ENCODE peak calls at places on chromosomes 1 and 21, in six cellular contexts. E is uterus, N is neural progenitor cell, Z is aorta, Q is H7, B is GM06990. K is an unnamed sample.

GRCh38 chr1:47444578-47445465 is 7.0 kb downstream of the FOXD2 start:
- DNase-seq in E (no peak), N (peak; percentile 77), Z (peak; percentile 82), Q (peak; percentile 82), B (no peak), K (peak; percentile 22)

GRCh38 chr1:71088645-71089287 is 7.9 kb upstream of the ZRANB2 start:
- DNase-seq in E (no peak), N (no peak), Z (no peak), Q (no peak), B (no peak), K (no peak)

GRCh38 chr1:84428220-84428619 is 29.9 kb downstream of the DNASE2B start:
- DNase-seq in E (no peak), N (peak; percentile 7), Z (no peak), Q (no peak), B (no peak), K (no peak)

GRCh38 chr1:159854101-159854692 is 8.3 kb downstream of the VSIG8 start:
- DNase-seq in E (peak; percentile 71), N (peak; percentile 73), Z (peak; percentile 90), Q (peak; percentile 88), B (no peak), K (peak; percentile 51)

GRCh38 chr1:42139444-42139843 is 13.8 kb upstream of the GUCA2B start:
- DNase-seq in E (no peak), N (no peak), Z (no peak), Q (no peak), B (no peak), K (no peak)

GRCh38 chr1:23838401-23838866 is 13.2 kb upstream of the HMGCL start:
- DNase-seq in E (peak; percentile 53), N (peak; percentile 59), Z (peak; percentile 91), Q (peak; percentile 86), B (peak; percentile 69), K (peak; percentile 61)

GRCh38 chr1:160629286-160630210 is 17.3 kb downstream of the SLAMF1 start:
- DNase-seq in E (no peak), N (no peak), Z (no peak), Q (no peak), B (no peak), K (no peak)

GRCh38 chr1:3377166-3377565 is 77.3 kb upstream of the ARHGEF16 start:
- DNase-seq in E (no peak), N (no peak), Z (no peak), Q (no peak), B (no peak), K (no peak)

GRCh38 chr1:160911441-160911840 is 26.5 kb upstream of the ITLN1 start:
- DNase-seq in E (no peak), N (no peak), Z (no peak), Q (no peak), B (no peak), K (no peak)

GRCh38 chr1:108503062-108503740 is 53.1 kb downstream of the NBPF6 start:
- DNase-seq in E (no peak), N (peak; percentile 12), Z (no peak), Q (no peak), B (no peak), K (no peak)

DNA sequence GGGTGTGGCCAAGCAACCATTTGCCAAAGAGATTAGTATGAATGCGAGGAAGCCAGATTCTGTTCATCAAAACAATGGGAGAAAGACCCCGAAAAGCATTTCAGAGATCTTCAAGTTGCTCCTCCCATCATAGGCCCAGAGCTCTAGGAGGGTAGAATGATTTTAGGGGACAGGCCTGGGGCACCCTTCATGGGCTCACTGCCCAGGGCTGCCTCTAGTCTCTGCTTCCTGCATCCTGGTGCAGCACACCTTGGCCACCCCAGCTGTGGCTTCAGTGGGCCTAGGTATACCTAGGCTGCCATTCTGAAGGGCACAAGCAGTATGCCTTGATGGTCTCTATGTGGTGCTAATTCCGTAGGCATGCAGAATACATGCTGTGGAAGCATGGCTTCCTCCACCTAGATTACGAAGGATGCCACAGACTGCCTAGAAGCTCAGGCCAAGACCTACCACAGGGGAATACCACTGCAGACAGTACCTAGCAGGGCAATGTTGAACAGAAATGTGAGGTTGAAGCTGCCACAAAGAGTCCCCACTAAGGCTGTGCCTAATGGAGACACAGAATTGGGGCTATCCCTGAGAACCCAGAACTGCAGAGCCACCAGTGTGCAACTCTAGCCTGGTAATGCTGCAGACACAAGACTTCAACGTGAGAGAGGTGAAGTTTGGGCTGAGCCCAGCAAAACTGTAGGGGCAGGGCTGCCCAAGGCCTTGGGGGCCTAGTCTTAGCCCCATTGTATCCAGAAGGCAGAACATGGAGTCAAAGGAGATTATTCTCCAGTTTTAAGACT is 158.8 kb downstream of the CLIC6 start:
- DNase-seq in E (no peak), N (no peak), Z (no peak), Q (no peak), B (no peak), K (no peak)
- H3K36me3 ChIP-seq in E (no peaks in the 10 kb centered on the region), N (no peaks in the 10 kb centered on the region), Z (no peaks in the 10 kb centered on the region), Q (no peaks in the 10 kb centered on the region), B (no peaks in the 10 kb centered on the region), K (no peaks in the 10 kb centered on the region)

GRCh38 chr1:169387383-169387782 is 19.4 kb downstream of the BLZF1 start:
- DNase-seq in E (no peak), N (no peak), Z (no peak), Q (no peak), B (no peak), K (no peak)

GRCh38 chr1:169381162-169381561 is 13.2 kb downstream of the BLZF1 start:
- DNase-seq in E (no peak), N (no peak), Z (no peak), Q (no peak), B (no peak), K (no peak)

GRCh38 chr1:169383449-169383848 is 15.5 kb downstream of the BLZF1 start:
- DNase-seq in E (no peak), N (no peak), Z (no peak), Q (no peak), B (no peak), K (no peak)
- H3K36me3 ChIP-seq in E (no peaks in the 10 kb centered on the region), N (peaks cover 4% of the 10 kb centered on the region), Z (peaks cover 4% of the 10 kb centered on the region), Q (no peaks in the 10 kb centered on the region), B (peaks cover 3% of the 10 kb centered on the region), K (no peaks in the 10 kb centered on the region)

GRCh38 chr1:15722411-15722810 is 13.6 kb upstream of the SLC25A34 start:
- DNase-seq in E (no peak), N (no peak), Z (no peak), Q (no peak), B (no peak), K (peak; percentile 22)

GRCh38 chr1:15719721-15720120 is 16.3 kb upstream of the SLC25A34 start:
- DNase-seq in E (no peak), N (no peak), Z (no peak), Q (peak; percentile 47), B (no peak), K (peak; percentile 62)

GRCh38 chr1:15718199-15718601 is 17.9 kb upstream of the SLC25A34 start:
- DNase-seq in E (no peak), N (no peak), Z (peak; percentile 36), Q (no peak), B (no peak), K (no peak)

GRCh38 chr1:15722836-15723542 is 13.1 kb upstream of the SLC25A34 start:
- DNase-seq in E (no peak), N (no peak), Z (peak; percentile 35), Q (no peak), B (no peak), K (peak; percentile 7)

DNA sequence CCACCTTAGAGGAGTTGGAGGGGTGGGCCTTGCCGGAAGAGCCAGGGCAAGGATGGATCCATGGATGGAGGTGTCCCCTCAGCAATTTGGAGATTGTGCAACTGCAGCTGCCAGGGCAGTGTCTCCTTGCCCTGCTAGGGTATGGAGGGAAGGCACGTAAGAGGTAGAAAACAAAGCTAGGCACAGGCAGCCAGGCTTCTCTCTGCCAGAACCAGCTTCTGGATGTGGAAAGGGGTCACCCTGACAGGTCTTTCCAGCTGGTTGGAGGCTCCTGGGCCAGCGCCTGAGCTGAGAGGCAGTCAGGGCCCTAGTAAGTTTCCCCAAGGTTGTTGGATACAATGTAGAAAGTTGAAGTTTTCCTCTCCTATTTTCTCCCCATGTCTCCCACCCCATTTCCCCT is 15.2 kb upstream of the SLC25A34 start:
- DNase-seq in E (no peak), N (no peak), Z (no peak), Q (no peak), B (no peak), K (no peak)
- H3K36me3 ChIP-seq in E (no peaks in the 10 kb centered on the region), N (no peaks in the 10 kb centered on the region), Z (no peaks in the 10 kb centered on the region), Q (peaks cover 23% of the 10 kb centered on the region), B (peaks cover 58% of the 10 kb centered on the region), K (peaks cover 67% of the 10 kb centered on the region)

DNA sequence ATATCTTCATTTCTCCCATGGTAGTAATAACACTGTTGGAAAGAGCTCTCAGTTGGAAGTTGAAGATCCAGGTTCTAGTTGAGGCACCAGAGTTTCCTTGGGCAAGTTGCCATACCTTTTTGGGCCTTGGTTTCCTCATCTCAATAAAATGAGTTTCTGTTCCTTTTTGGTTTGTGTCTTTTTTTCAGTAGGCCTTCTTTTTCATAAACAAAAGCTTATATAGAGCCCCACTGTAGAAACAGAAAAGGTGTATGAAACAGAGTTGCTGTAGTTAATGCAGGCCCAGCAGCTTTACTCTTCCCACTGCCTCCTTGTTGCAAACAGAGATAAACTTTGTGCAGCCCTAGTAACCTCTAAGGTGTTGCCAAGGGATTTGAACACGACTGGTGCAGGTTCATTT is 41.7 kb downstream of the WNT4 start:
- DNase-seq in E (no peak), N (no peak), Z (no peak), Q (no peak), B (no peak), K (no peak)
- H3K36me3 ChIP-seq in E (no peaks in the 10 kb centered on the region), N (no peaks in the 10 kb centered on the region), Z (peaks cover 4% of the 10 kb centered on the region), Q (peaks cover 3% of the 10 kb centered on the region), B (peaks cover 15% of the 10 kb centered on the region), K (peaks cover 30% of the 10 kb centered on the region)

GRCh38 chr1:93611656-93612055 is 70.0 kb downstream of the BCAR3 start:
- DNase-seq in E (no peak), N (no peak), Z (no peak), Q (no peak), B (no peak), K (no peak)
- H3K36me3 ChIP-seq in E (no peaks in the 10 kb centered on the region), N (no peaks in the 10 kb centered on the region), Z (no peaks in the 10 kb centered on the region), Q (no peaks in the 10 kb centered on the region), B (no peaks in the 10 kb centered on the region), K (no peaks in the 10 kb centered on the region)

GRCh38 chr21:43689556-43690337 is 29.2 kb upstream of the PDXK start:
- DNase-seq in E (no peak), N (no peak), Z (peak; percentile 54), Q (peak; percentile 33), B (no peak), K (no peak)
- H3K36me3 ChIP-seq in E (no peaks in the 10 kb centered on the region), N (no peaks in the 10 kb centered on the region), Z (peaks cover 8% of the 10 kb centered on the region), Q (peaks cover 67% of the 10 kb centered on the region), B (peaks cover 53% of the 10 kb centered on the region), K (peaks cover 100% of the 10 kb centered on the region)

DNA sequence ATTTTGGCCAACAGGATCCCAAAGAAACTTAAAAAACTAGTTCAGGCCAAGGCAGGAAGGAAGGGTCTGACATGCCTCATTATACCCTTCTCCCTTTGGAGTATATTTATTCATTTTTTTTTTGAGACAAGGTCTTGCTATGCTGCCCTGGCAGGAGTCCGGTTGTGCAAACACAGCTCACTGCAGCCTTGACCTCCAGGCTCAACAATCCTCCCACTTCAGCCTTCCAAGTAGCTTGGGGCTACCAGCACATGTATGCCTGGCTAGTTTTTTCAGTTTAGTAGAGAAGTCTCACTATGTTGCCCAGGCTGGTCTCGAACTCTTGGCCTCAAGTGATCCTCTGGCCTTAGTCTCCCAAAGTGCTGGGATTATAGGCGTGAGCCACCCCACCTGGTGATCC is 5.2 kb downstream of the YARS1 start:
- DNase-seq in E (no peak), N (no peak), Z (no peak), Q (no peak), B (no peak), K (no peak)
- H3K36me3 ChIP-seq in E (no peaks in the 10 kb centered on the region), N (peaks cover 6% of the 10 kb centered on the region), Z (peaks cover 7% of the 10 kb centered on the region), Q (peaks cover 18% of the 10 kb centered on the region), B (peaks cover 9% of the 10 kb centered on the region), K (peaks cover 82% of the 10 kb centered on the region)